ENCODE peak calls at places on chromosomes 3 and 15, in five cellular contexts. F is hippocampal formation; L is LoVo; V is AML-193; B is stimulated activated CD4-positive, alpha-beta T cell treated with anti-CD3 and anti-CD28 coated beads, TNF-alpha, amount 100 ng/mL, for 4 hours. Y is an unnamed sample.

GRCh38 chr3:56089739-56090138 is 378.5 kb downstream of the ERC2 start:
- DNase-seq in F (no peak), L (no peak), V (no peak), B (no peak), Y (no peak)

GRCh38 chr3:112656045-112656444 is 15.1 kb upstream of the CCDC80 start:
- DNase-seq in F (no peak), L (no peak), V (no peak), B (no peak), Y (no peak)

GRCh38 chr3:3200632-3201212 is 21.2 kb upstream of the CRBN start:
- DNase-seq in F (peak; percentile 14), L (peak; percentile 54), V (peak; percentile 85), B (no peak), Y (peak; percentile 1)

GRCh38 chr3:13484861-13485590 is 4.9 kb downstream of the HDAC11 start:
- DNase-seq in F (peak; percentile 39), L (peak; percentile 94), V (peak; percentile 71), B (no peak), Y (no peak)

GRCh38 chr3:157370867-157371266 is 65.8 kb upstream of the PTX3 start:
- DNase-seq in F (no peak), L (no peak), V (no peak), B (no peak), Y (no peak)

GRCh38 chr3:161142486-161142885 is 37.3 kb upstream of the B3GALNT1 start:
- DNase-seq in F (no peak), L (no peak), V (no peak), B (no peak), Y (no peak)

GRCh38 chr3:135047061-135047460 is 252.0 kb downstream of the EPHB1 start:
- DNase-seq in F (no peak), L (no peak), V (no peak), B (no peak), Y (no peak)

GRCh38 chr15:58743161-58743502 is 6.4 kb downstream of the ADAM10 start:
- DNase-seq in F (no peak), L (no peak), V (no peak), B (no peak), Y (no peak)

GRCh38 chr3:128794067-128794768 is 68.2 kb downstream of the RAB7A start:
- DNase-seq in F (no peak), L (no peak), V (peak; percentile 33), B (no peak), Y (no peak)

GRCh38 chr15:99755692-99756409 is 22.6 kb upstream of the LYSMD4 start:
- DNase-seq in F (peak; percentile 36), L (peak; percentile 73), V (peak; percentile 60), B (peak; percentile 6), Y (peak; percentile 25)

GRCh38 chr3:24472358-24472757 is 22.3 kb downstream of the THRB start:
- DNase-seq in F (no peak), L (peak; percentile 40), V (no peak), B (no peak), Y (no peak)

GRCh38 chr15:75891895-75892294 is 11.8 kb upstream of the FBXO22 start:
- DNase-seq in F (no peak), L (no peak), V (no peak), B (no peak), Y (no peak)

GRCh38 chr3:8001307-8001706 is 500.3 kb upstream of the LMCD1 start:
- DNase-seq in F (no peak), L (no peak), V (no peak), B (no peak), Y (no peak)

GRCh38 chr3:61315874-61316273 is 64.6 kb upstream of the FHIT start:
- DNase-seq in F (no peak), L (no peak), V (no peak), B (no peak), Y (no peak)

GRCh38 chr3:41668366-41668765 is 293.5 kb downstream of the ULK4 start:
- DNase-seq in F (no peak), L (no peak), V (no peak), B (no peak), Y (no peak)

GRCh38 chr3:186746008-186746407 is 28.8 kb downstream of the KNG1 start:
- DNase-seq in F (peak; percentile 3), L (peak; percentile 93), V (no peak), B (no peak), Y (no peak)

GRCh38 chr15:55981596-55982249 is 11.7 kb downstream of the NEDD4 start:
- DNase-seq in F (no peak), L (no peak), V (no peak), B (no peak), Y (no peak)

GRCh38 chr15:69265347-69265955 is 33.3 kb upstream of the PAQR5 start:
- DNase-seq in F (no peak), L (peak; percentile 29), V (peak; percentile 34), B (no peak), Y (no peak)

GRCh38 chr15:57036352-57036751 is 117.9 kb downstream of the TCF12 start:
- DNase-seq in F (no peak), L (no peak), V (no peak), B (no peak), Y (no peak)

GRCh38 chr15:74233864-74234597 is 2.1 kb upstream of the CCDC33 start:
- DNase-seq in F (no peak), L (no peak), V (no peak), B (no peak), Y (no peak)

GRCh38 chr3:56785499-56785898 is 16.2 kb downstream of the ARHGEF3 start:
- DNase-seq in F (no peak), L (no peak), V (no peak), B (no peak), Y (no peak)

GRCh38 chr3:13073042-13073906 is at the start of gene IQSEC1:
- DNase-seq in F (peak; percentile 73), L (no peak), V (no peak), B (peak; percentile 22), Y (peak; percentile 86)

GRCh38 chr15:67003586-67003985 is 61.8 kb upstream of the SMAD3 start:
- DNase-seq in F (no peak), L (no peak), V (no peak), B (no peak), Y (no peak)

GRCh38 chr3:120682095-120682681 is at the start of gene HGD:
- DNase-seq in F (no peak), L (peak; percentile 64), V (peak; percentile 34), B (no peak), Y (no peak)

GRCh38 chr3:53796161-53796560 is 50.1 kb downstream of the CHDH start:
- DNase-seq in F (peak; percentile 56), L (no peak), V (no peak), B (no peak), Y (no peak)

GRCh38 chr15:38598749-38599148 is 34.1 kb upstream of the RASGRP1 start:
- DNase-seq in F (no peak), L (no peak), V (no peak), B (no peak), Y (no peak)

GRCh38 chr3:123028233-123028828 is 768 bp upstream of the SEMA5B start:
- DNase-seq in F (peak; percentile 32), L (peak; percentile 59), V (peak; percentile 82), B (no peak), Y (peak; percentile 5)

GRCh38 chr3:3708769-3709115 is 90.5 kb upstream of the LRRN1 start:
- DNase-seq in F (no peak), L (no peak), V (no peak), B (no peak), Y (no peak)

Y was measured in nucleus accumbens.